ENCODE peak calls at places on chromosomes 6 and 20, in four cellular contexts. N, J, Z and T are unnamed samples.

GRCh38 chr20:1820137-1821074 is 74.8 kb upstream of the SIRPA start:
- DNase-seq in Z (no peak), J (no peak), N (peak), T (no peak)

GRCh38 chr6:71197770-71198169 is 90.8 kb upstream of the OGFRL1 start:
- DNase-seq in Z (no peak), J (no peak), N (peak), T (no peak)

GRCh38 chr6:152863618-152864326 is 113.2 kb downstream of the VIP start:
- DNase-seq in J (peak), Z (peak), N (peak), T (peak)

GRCh38 chr6:4466260-4466659 is 309.9 kb upstream of the CDYL start:
- DNase-seq in J (no peak), Z (no peak), N (peak), T (no peak)

GRCh38 chr6:121305957-121306607 is 28.2 kb downstream of the TBC1D32 start:
- DNase-seq in N (peak), Z (no peak), J (no peak), T (no peak)

GRCh38 chr6:15423286-15423957 is 177.6 kb downstream of the JARID2 start:
- DNase-seq in J (no peak), Z (no peak), N (no peak), T (no peak)

GRCh38 chr6:156825475-156825874 is 48.3 kb downstream of the ARID1B start:
- DNase-seq in N (no peak), J (no peak), Z (no peak), T (no peak)

GRCh38 chr6:139754898-139755754 is 380.7 kb upstream of the CITED2 start:
- DNase-seq in N (no peak), Z (no peak), J (no peak), T (no peak)

GRCh38 chr20:63239431-63239830 is 3.7 kb downstream of the BIRC7 start:
- DNase-seq in N (no peak), J (no peak), Z (no peak), T (no peak)